ENCODE peak calls at places on chromosomes 6 and 20, in six cellular contexts. G is H1, U is Panc1, Y is sigmoid colon, B is prostate gland, H is breast epithelium. F is an unnamed sample. For H3K4me1, the result is how much of the 10 kb centered on the place peaks cover.

GRCh38 chr6:157456524-157456829 is 75.5 kb downstream of the ZDHHC14 start:
- DNase-seq in U (no peak), B (no peak), G (no peak), H (no peak), Y (no peak), F (no peak)

GRCh38 chr6:73180718-73181619 is 44.3 kb downstream of the KHDC1L start:
- DNase-seq in H (no peak), U (peak), B (no peak), G (no peak), Y (no peak), F (no peak)

GRCh38 chr6:133609404-133610270 is 279.3 kb upstream of the TCF21 start:
- DNase-seq in B (no peak), G (no peak), U (peak), Y (no peak), H (no peak), F (no peak)

GRCh38 chr6:25792016-25792415 is 37.5 kb downstream of the SLC17A4 start:
- DNase-seq in H (no peak), G (no peak), Y (no peak), U (no peak), B (no peak), F (no peak)

GRCh38 chr6:77072694-77073409 is 390.4 kb downstream of the HTR1B start:
- DNase-seq in H (no peak), Y (no peak), U (no peak), B (no peak), G (no peak), F (no peak)

GRCh38 chr6:105986998-105987397 is 99.1 kb upstream of the PRDM1 start:
- DNase-seq in U (no peak), H (no peak), B (no peak), G (no peak), Y (no peak), F (no peak)

GRCh38 chr6:137652961-137653697 is 158.9 kb upstream of the OLIG3 start:
- DNase-seq in B (no peak), Y (no peak), U (no peak), H (no peak), G (no peak), F (no peak)

GRCh38 chr6:122042380-122042779 is 357.1 kb upstream of the HSF2 start:
- DNase-seq in B (no peak), H (no peak), U (no peak), Y (no peak), G (no peak), F (no peak)

GRCh38 chr6:40796280-40797223 is 209.4 kb upstream of the LRFN2 start:
- DNase-seq in B (no peak), U (no peak), G (no peak), H (no peak), Y (no peak), F (no peak)

GRCh38 chr6:166240889-166241288 is 67.3 kb downstream of the PRR18 start:
- DNase-seq in U (no peak), H (no peak), B (no peak), G (no peak), Y (no peak), F (no peak)

GRCh38 chr6:82337688-82338257 is 25.8 kb upstream of the TPBG start:
- DNase-seq in Y (no peak), G (no peak), U (no peak), H (no peak), B (peak), F (no peak)

GRCh38 chr20:63690898-63691710 is 5.3 kb upstream of the TNFRSF6B start:
- DNase-seq in H (no peak), U (no peak), G (no peak), Y (peak), B (no peak), F (no peak)

GRCh38 chr20:63690001-63690897 is 6.2 kb upstream of the TNFRSF6B start:
- DNase-seq in H (no peak), B (no peak), U (no peak), Y (no peak), G (no peak), F (no peak)

GRCh38 chr20:63692436-63693078 is 3.9 kb upstream of the TNFRSF6B start:
- DNase-seq in B (no peak), U (no peak), Y (peak), G (no peak), H (no peak), F (no peak)

GRCh38 chr20:63693079-63693974 is 3.1 kb upstream of the TNFRSF6B start:
- DNase-seq in B (no peak), H (no peak), U (no peak), Y (peak), G (no peak), F (no peak)

GRCh38 chr20:63691711-63692435 is 4.6 kb upstream of the TNFRSF6B start:
- DNase-seq in Y (peak), G (no peak), H (no peak), U (no peak), B (no peak), F (no peak)
- TF ChIP-seq POLR2AphosphoS5 in Y (peak), G (no peak), H (no peak), U (no peak), B (no peak), F (no peak)

GRCh38 chr6:44126320-44127149 is 717 bp downstream of the MRPL14 start:
- DNase-seq in H (no peak), G (peak), B (peak), U (no peak), Y (peak), F (peak)

GRCh38 chr6:44120692-44121443 is 6.4 kb downstream of the MRPL14 start:
- DNase-seq in U (no peak), B (no peak), G (no peak), Y (no peak), H (no peak), F (no peak)

GRCh38 chr6:44119704-44120262 is 7.5 kb downstream of the MRPL14 start:
- DNase-seq in G (no peak), Y (no peak), H (no peak), U (no peak), B (no peak), F (no peak)

GRCh38 chr6:44122821-44123220 is 4.4 kb downstream of the MRPL14 start:
- DNase-seq in H (no peak), U (no peak), G (no peak), B (no peak), Y (no peak), F (no peak)

GRCh38 chr6:44123544-44123943 is 3.7 kb downstream of the MRPL14 start:
- DNase-seq in U (no peak), B (no peak), H (no peak), G (no peak), Y (no peak), F (no peak)
- H3K4me1 ChIP-seq in U (under half), B (under half), H (under half), G (under half), Y (under half), F (half or more)

GRCh38 chr6:10237284-10238043 is 177.4 kb downstream of the TFAP2A start:
- DNase-seq in Y (no peak), H (no peak), U (peak), B (no peak), G (no peak), F (peak)
- TF ChIP-seq POLR2AphosphoS5 in Y (no peak), H (no peak), U (no peak), B (no peak), G (no peak), F (no peak)

GRCh38 chr6:4259391-4259790 is 124.0 kb upstream of the ECI2 start:
- DNase-seq in B (no peak), Y (no peak), U (no peak), H (no peak), G (no peak), F (no peak)

GRCh38 chr6:4264076-4264475 is 128.7 kb upstream of the ECI2 start:
- DNase-seq in H (no peak), U (no peak), B (no peak), Y (no peak), G (no peak), F (no peak)

GRCh38 chr6:4258733-4259132 is 123.4 kb upstream of the ECI2 start:
- DNase-seq in B (no peak), H (no peak), Y (no peak), U (no peak), G (no peak), F (no peak)

GRCh38 chr6:4265740-4266139 is 130.4 kb upstream of the ECI2 start:
- DNase-seq in Y (no peak), G (no peak), B (no peak), H (no peak), U (no peak), F (no peak)

DNA sequence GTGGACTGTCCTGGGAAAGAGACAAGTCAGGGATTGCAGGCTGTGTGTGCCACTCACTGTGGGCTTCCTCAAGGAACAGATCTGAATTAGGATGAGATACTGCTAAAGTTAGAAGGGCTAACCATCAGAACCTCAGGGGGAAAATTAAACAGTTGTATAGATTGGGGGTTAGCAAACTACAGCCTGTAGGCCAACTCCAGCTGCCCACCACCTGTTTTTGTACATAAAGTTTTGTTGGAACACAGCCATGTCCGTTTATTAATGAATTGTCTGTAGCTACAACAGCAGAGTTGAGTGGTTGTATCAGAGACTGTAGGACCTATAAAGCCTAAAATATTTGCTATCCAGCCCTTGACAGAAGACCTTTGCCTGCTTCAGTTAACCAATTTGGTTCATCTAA is 127.1 kb upstream of the ECI2 start:
- DNase-seq in Y (no peak), H (no peak), U (no peak), G (no peak), B (no peak), F (no peak)
- H3K4me1 ChIP-seq in Y (under half), H (under half), U (under half), G (under half), B (under half), F (under half)

GRCh38 chr6:147119310-147119709 is 84.9 kb upstream of the STXBP5 start:
- DNase-seq in U (no peak), B (no peak), H (no peak), Y (no peak), G (no peak), F (no peak)

GRCh38 chr6:147122823-147123222 is 81.4 kb upstream of the STXBP5 start:
- DNase-seq in H (no peak), U (no peak), G (no peak), Y (no peak), B (no peak), F (no peak)

GRCh38 chr6:147116043-147116442 is 88.2 kb upstream of the STXBP5 start:
- DNase-seq in B (no peak), Y (no peak), G (no peak), U (no peak), H (no peak), F (no peak)

GRCh38 chr6:147117580-147117979 is 86.6 kb upstream of the STXBP5 start:
- DNase-seq in Y (no peak), H (no peak), U (no peak), G (no peak), B (no peak), F (no peak)

GRCh38 chr6:147117009-147117408 is 87.2 kb upstream of the STXBP5 start:
- DNase-seq in G (no peak), B (no peak), Y (no peak), U (no peak), H (no peak), F (no peak)
- TF ChIP-seq POLR2AphosphoS5 in G (no peak), B (no peak), Y (no peak), U (no peak), H (no peak), F (no peak)

DNA sequence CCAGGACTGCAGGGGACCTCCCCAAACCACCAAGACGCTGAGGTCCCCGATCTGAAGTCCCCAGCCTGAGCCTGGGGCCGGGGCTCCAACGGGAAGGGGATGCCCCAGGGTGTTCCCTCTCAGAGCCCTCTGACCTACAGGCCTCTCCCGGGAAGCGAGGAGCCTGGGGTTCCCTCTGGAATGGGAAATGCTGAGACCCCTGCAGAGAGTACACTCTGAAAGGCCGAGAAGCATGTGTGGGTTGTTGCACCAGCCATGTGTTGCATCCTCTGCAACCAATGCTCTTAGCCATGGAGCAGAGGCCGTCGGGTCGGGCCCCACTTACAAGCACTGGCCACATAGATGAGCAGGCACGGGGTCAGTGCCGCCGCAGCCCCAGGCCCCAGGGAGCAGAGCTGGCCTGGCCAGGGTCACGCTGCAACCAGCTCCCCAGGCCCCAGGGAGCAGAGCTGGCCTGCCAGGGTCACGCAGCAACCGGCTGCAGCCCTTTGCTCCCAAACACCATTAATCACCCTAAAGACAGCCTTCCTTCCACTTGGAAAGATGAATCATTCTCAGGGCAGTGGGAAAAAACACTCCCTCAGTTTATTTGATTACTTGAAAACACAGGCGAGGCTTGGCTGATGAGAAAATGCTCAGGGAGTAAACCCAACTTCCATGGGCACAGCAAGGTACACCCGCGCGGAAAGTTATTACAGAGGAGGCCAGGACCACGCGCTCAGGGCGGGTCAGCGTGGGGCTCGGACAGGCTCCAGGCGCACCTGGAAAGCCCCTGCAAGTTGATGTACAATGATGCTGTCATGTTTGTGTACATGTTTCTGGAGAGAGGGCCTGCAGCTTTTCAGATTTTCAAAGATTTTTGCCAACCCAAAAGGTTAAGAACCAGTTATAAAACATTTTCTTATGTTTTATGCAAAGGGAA is 78.0 kb upstream of the AFDN start:
- DNase-seq in U (no peak), B (no peak), G (no peak), H (no peak), Y (peak), F (no peak)
- H3K4me1 ChIP-seq in U (under half), B (under half), G (under half), H (under half), Y (under half), F (under half)

GRCh38 chr20:23022849-23023248 is 12.3 kb upstream of the SSTR4 start:
- DNase-seq in H (no peak), Y (no peak), G (no peak), U (no peak), B (no peak), F (no peak)
- TF ChIP-seq POLR2AphosphoS5 in H (no peak), Y (no peak), G (no peak), U (no peak), B (no peak), F (no peak)

GRCh38 chr6:163435013-163435412 is 20.5 kb downstream of the QKI start:
- DNase-seq in G (no peak), B (no peak), H (no peak), U (no peak), Y (no peak), F (no peak)

GRCh38 chr6:163438940-163439335 is 24.4 kb downstream of the QKI start:
- DNase-seq in Y (no peak), H (no peak), B (no peak), G (no peak), U (no peak), F (peak)

GRCh38 chr6:163437466-163437865 is 22.9 kb downstream of the QKI start:
- DNase-seq in Y (no peak), G (no peak), B (no peak), H (no peak), U (no peak), F (no peak)

GRCh38 chr6:163436843-163437242 is 22.3 kb downstream of the QKI start:
- DNase-seq in G (no peak), H (no peak), B (no peak), Y (no peak), U (no peak), F (no peak)

DNA sequence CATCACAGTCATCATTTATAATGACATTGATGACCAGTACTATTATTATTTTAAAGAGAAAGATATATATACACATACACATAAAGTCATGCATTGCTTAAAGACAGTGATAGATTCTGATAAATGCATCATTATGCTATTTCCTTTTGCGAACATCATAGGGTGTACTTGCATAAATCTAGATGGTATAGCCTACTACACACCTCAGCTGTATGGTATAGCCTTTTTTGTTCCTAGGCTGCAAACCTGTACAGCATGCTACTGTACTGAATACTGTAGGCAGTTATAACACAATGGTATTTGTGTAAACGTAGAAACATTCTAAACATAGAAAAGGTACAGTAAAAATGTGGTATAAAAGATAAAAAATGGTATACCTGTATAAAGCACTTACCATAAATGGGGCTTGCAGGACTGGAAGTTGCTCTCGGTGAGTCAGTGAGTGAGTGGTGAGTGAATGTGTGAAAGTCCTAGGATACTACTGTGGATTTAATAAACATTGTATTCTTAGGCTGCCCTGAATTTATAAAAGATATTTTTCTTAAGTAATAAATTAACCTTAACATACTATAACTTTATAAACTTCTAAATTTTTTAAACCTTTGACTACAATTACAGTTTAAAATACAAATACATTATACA is 23.9 kb downstream of the QKI start:
- DNase-seq in U (no peak), H (no peak), G (no peak), Y (no peak), B (no peak), F (no peak)
- H3K4me1 ChIP-seq in U (under half), H (under half), G (under half), Y (under half), B (under half), F (under half)